ENCODE peak calls at places on chromosome 3, in five cellular contexts. U is coronary artery, E is HFFc6, I is T-cell, K is nucleus accumbens. Z is an unnamed sample.

GRCh38 chr3:45806072-45806471 is 9.7 kb upstream of the SLC6A20 start:
- DNase-seq in I (no peak), K (no peak), U (no peak), E (no peak), Z (no peak)

GRCh38 chr3:141248064-141248463 is 16.4 kb downstream of the PXYLP1 start:
- DNase-seq in I (no peak), U (no peak), E (no peak), K (no peak), Z (no peak)

GRCh38 chr3:127488141-127488672 is 102.3 kb downstream of the TPRA1 start:
- DNase-seq in E (no peak), K (no peak), I (no peak), U (no peak), Z (no peak)

GRCh38 chr3:186643493-186643892 is 3.3 kb downstream of the FETUB start:
- DNase-seq in U (no peak), E (no peak), K (no peak), I (no peak), Z (no peak)

GRCh38 chr3:48402907-48403306 is 27.0 kb downstream of the PLXNB1 start:
- DNase-seq in E (no peak), I (no peak), K (no peak), U (no peak), Z (no peak)

GRCh38 chr3:100600181-100601042 is 9.0 kb upstream of the ADGRG7 start:
- DNase-seq in E (no peak), U (no peak), I (no peak), K (no peak), Z (no peak)

GRCh38 chr3:118097660-118098059 is 937.0 kb downstream of the IGSF11 start:
- DNase-seq in U (no peak), K (no peak), E (no peak), I (no peak), Z (no peak)

GRCh38 chr3:179116816-179117215 is 31.3 kb upstream of the PIK3CA start:
- DNase-seq in U (no peak), K (no peak), I (no peak), E (no peak), Z (no peak)

GRCh38 chr3:48897401-48898376 is 993 bp downstream of the SLC25A20 start:
- DNase-seq in I (no peak), U (peak), K (no peak), E (no peak), Z (no peak)

GRCh38 chr3:98359993-98360675 is 6.5 kb downstream of the OR5K4 start:
- DNase-seq in K (no peak), E (no peak), I (no peak), U (no peak), Z (no peak)

GRCh38 chr3:197471221-197472010 is 84.4 kb downstream of the BDH1 start:
- DNase-seq in E (no peak), I (no peak), U (no peak), K (no peak), Z (no peak)

GRCh38 chr3:170027691-170028102 is 10.1 kb upstream of the GPR160 start:
- DNase-seq in U (no peak), I (no peak), E (no peak), K (no peak), Z (no peak)

GRCh38 chr3:193975072-193975535 is 160.8 kb upstream of the HES1 start:
- DNase-seq in E (no peak), U (no peak), I (no peak), K (no peak), Z (no peak)

GRCh38 chr3:60841355-60841754 is 409.9 kb downstream of the FHIT start:
- DNase-seq in K (no peak), E (no peak), U (no peak), I (no peak), Z (no peak)

GRCh38 chr3:150227839-150228238 is 180.3 kb upstream of the TSC22D2 start:
- DNase-seq in E (peak), U (no peak), I (no peak), K (peak), Z (peak)

GRCh38 chr3:101219842-101220560 is 100.4 kb downstream of the IMPG2 start:
- DNase-seq in U (no peak), E (no peak), I (no peak), K (no peak), Z (no peak)

GRCh38 chr3:46472736-46473135 is 8.0 kb upstream of the LTF start:
- DNase-seq in K (no peak), U (no peak), I (no peak), E (no peak), Z (no peak)

GRCh38 chr3:4850211-4850927 is 128.9 kb upstream of the BHLHE40 start:
- DNase-seq in E (no peak), U (no peak), I (peak), K (no peak), Z (no peak)

GRCh38 chr3:190697901-190698300 is 164.6 kb downstream of the GMNC start:
- DNase-seq in I (no peak), E (peak), U (no peak), K (no peak), Z (no peak)

Z was measured in RCC 7860.